ENCODE peak calls at places on chromosomes 11 and 22, in ten cellular contexts. M is pancreas, A is lower lobe of right lung, Z is neural progenitor cell, G is adrenal gland, K is uterus, J is fibroblast of lung, Q is A673, F is left lung, N is endothelial cell of umbilical vein. I is an unnamed sample. For H3K9me3, the result is how much of the 10 kb centered on the place peaks cover.

GRCh38 chr22:41542224-41542623 is 2.0 kb downstream of the POLR3H start:
- DNase-seq in K (no peak), M (no peak), G (no peak), J (no peak), Z (no peak), A (no peak), N (no peak), F (no peak), Q (no peak), I (no peak)

GRCh38 chr22:31332010-31332409 is 14.1 kb downstream of the PATZ1 start:
- DNase-seq in K (no peak), Q (no peak), A (no peak), Z (no peak), M (no peak), G (no peak), N (no peak), J (no peak), F (no peak), I (no peak)

GRCh38 chr22:45908961-45909360 is 68.0 kb downstream of the WNT7B start:
- DNase-seq in G (no peak), F (no peak), Z (peak), K (no peak), Q (no peak), M (no peak), A (no peak), J (no peak), N (no peak), I (no peak)

GRCh38 chr11:65206441-65206841 is 24.7 kb downstream of the CAPN1 start:
- DNase-seq in A (no peak), J (no peak), Z (no peak), M (no peak), N (no peak), F (no peak), G (peak), Q (no peak), K (no peak), I (peak)

GRCh38 chr11:130211144-130211543 is 51.6 kb downstream of the ST14 start:
- DNase-seq in G (peak), N (no peak), F (peak), K (no peak), A (no peak), J (no peak), Q (no peak), M (no peak), Z (no peak), I (no peak)

GRCh38 chr11:73956876-73957653 is 6.2 kb downstream of the DNAJB13 start:
- DNase-seq in M (no peak), G (no peak), N (no peak), Z (no peak), A (no peak), K (no peak), F (no peak), Q (no peak), J (no peak), I (no peak)

GRCh38 chr11:123799438-123799837 is 6.7 kb downstream of the OR6M1 start:
- DNase-seq in F (no peak), M (no peak), G (no peak), J (no peak), Z (no peak), N (no peak), A (no peak), Q (no peak), K (no peak), I (no peak)

GRCh38 chr22:43885319-43885671 is 6.5 kb downstream of the PNPLA5 start:
- DNase-seq in K (no peak), Z (no peak), A (no peak), N (no peak), M (no peak), J (no peak), F (peak), G (no peak), Q (no peak), I (no peak)

GRCh38 chr22:27919943-27920755 is 1.1 kb upstream of the PITPNB start:
- DNase-seq in Z (peak), Q (peak), A (no peak), N (peak), G (peak), M (no peak), K (peak), J (peak), F (no peak), I (no peak)

GRCh38 chr11:33895752-33896137 is 3.9 kb upstream of the LMO2 start:
- DNase-seq in J (no peak), G (no peak), Q (peak), N (no peak), F (no peak), A (no peak), Z (peak), K (no peak), M (no peak), I (no peak)

GRCh38 chr11:65491614-65492386 is 7.0 kb upstream of the MALAT1 start:
- DNase-seq in Z (peak), J (peak), N (peak), Q (peak), M (peak), G (peak), K (peak), F (peak), A (peak), I (peak)

GRCh38 chr22:31295831-31296230 is 3.5 kb upstream of the PIK3IP1 start:
- DNase-seq in G (no peak), A (no peak), N (peak), M (no peak), Q (no peak), F (no peak), Z (no peak), J (peak), K (no peak), I (no peak)

GRCh38 chr22:42814616-42815015 is 42.5 kb downstream of the ARFGAP3 start:
- DNase-seq in A (no peak), K (no peak), Q (no peak), M (no peak), J (no peak), F (no peak), N (no peak), Z (no peak), G (peak), I (no peak)

GRCh38 chr11:29641201-29641600 is 375.6 kb downstream of the KCNA4 start:
- DNase-seq in Q (no peak), G (no peak), F (no peak), Z (no peak), M (no peak), A (no peak), N (peak), J (no peak), K (no peak), I (no peak)

GRCh38 chr11:130272336-130272735 is 42.4 kb downstream of the ZBTB44 start:
- DNase-seq in Z (no peak), K (no peak), N (no peak), J (no peak), G (no peak), A (no peak), M (no peak), F (no peak), Q (no peak), I (no peak)

GRCh38 chr11:35978173-35978572 is 34.3 kb downstream of the LDLRAD3 start:
- DNase-seq in M (no peak), K (no peak), Q (no peak), Z (peak), G (no peak), N (peak), J (no peak), A (no peak), F (no peak), I (no peak)

GRCh38 chr22:38239101-38239761 is 33.6 kb downstream of the TMEM184B start:
- DNase-seq in G (peak), K (no peak), Q (no peak), N (peak), A (no peak), Z (no peak), J (peak), M (no peak), F (peak), I (no peak)

GRCh38 chr11:47175746-47176327 is 842 bp downstream of the ARFGAP2 start:
- DNase-seq in Q (no peak), K (no peak), A (no peak), Z (no peak), N (no peak), G (no peak), J (no peak), M (no peak), F (no peak), I (no peak)

GRCh38 chr11:76770642-76771445 is 12.3 kb upstream of the TSKU start:
- DNase-seq in J (peak), Q (no peak), K (peak), G (no peak), F (no peak), Z (peak), A (no peak), N (no peak), M (no peak), I (peak)

GRCh38 chr11:131737357-131737756 is 366.9 kb downstream of the NTM start:
- DNase-seq in Q (no peak), M (no peak), Z (no peak), A (no peak), K (no peak), G (no peak), F (no peak), N (no peak), J (peak), I (no peak)

GRCh38 chr22:32475428-32476010 is 908 bp downstream of the FBXO7 start:
- DNase-seq in F (peak), K (peak), Z (peak), A (peak), M (peak), N (peak), Q (peak), J (peak), G (peak), I (peak)

GRCh38 chr11:123483465-123483864 is 53.4 kb downstream of the GRAMD1B start:
- DNase-seq in F (no peak), Q (no peak), Z (no peak), J (no peak), M (no peak), K (no peak), A (no peak), N (no peak), G (peak), I (no peak)

GRCh38 chr22:40628354-40629042 is 8.0 kb downstream of the MRTFA start:
- DNase-seq in Q (no peak), J (peak), Z (no peak), A (no peak), F (no peak), K (no peak), G (no peak), M (no peak), N (no peak), I (no peak)

GRCh38 chr22:22810018-22810427 is 77.6 kb upstream of the IGLL5 start:
- DNase-seq in G (peak), Z (peak), F (no peak), Q (peak), J (peak), M (peak), N (peak), K (no peak), A (peak), I (peak)

GRCh38 chr11:2186669-2187266 is 15.2 kb upstream of the TH start:
- DNase-seq in N (peak), K (no peak), A (no peak), F (no peak), G (peak), J (no peak), Z (peak), Q (peak), M (no peak), I (peak)

GRCh38 chr11:118907749-118908106 is 18.0 kb downstream of the BCL9L start:
- DNase-seq in J (no peak), F (no peak), N (no peak), M (no peak), G (no peak), Q (peak), A (peak), Z (peak), K (no peak), I (no peak)

GRCh38 chr11:29482510-29482909 is 534.3 kb downstream of the KCNA4 start:
- DNase-seq in Z (no peak), G (no peak), A (no peak), K (no peak), M (no peak), Q (no peak), N (no peak), J (no peak), F (no peak), I (no peak)

GRCh38 chr22:19331975-19332374 is 40.5 kb upstream of the CLTCL1 start:
- DNase-seq in J (no peak), F (no peak), Z (no peak), K (no peak), M (no peak), N (no peak), A (no peak), G (no peak), Q (no peak), I (no peak)
- H3K9me3 ChIP-seq in J (under half), F (under half), Z (under half), K (under half), M (under half), N (under half), A (under half), G (under half), Q (under half), I (under half)

DNA sequence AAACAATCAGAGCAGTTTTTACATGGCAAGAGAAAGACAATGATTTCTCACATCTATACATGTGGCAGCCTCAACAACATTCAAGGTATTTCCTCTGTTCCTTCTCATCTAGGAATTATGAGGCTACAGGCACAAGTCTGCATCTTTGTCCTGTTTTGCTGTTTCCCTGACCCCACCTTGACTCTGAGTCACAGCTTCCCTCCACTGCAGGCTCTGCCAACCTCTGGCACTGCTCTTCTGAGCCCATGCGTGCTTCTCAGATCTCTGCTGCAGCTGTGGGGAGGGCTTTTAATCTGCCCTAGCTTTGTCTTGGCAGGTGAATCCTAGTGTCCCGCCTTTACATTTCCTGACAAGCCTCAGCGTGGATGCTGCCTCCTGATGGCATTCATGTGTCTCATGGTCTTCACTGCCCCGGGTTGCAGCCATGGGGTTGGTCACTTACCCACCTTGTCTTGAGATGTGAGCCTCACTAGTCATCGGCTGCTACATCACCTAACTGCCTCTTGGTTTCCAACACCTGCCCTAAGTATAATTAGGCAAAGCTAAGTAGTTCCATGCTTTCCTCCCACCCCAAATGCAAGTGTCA is 578.5 kb downstream of the TBC1D22A start:
- DNase-seq in G (peak), A (no peak), M (no peak), F (no peak), N (peak), K (no peak), J (no peak), Z (no peak), Q (no peak), I (no peak)
- H3K9me3 ChIP-seq in G (under half), A (under half), M (under half), F (under half), N (under half), K (under half), J (under half), Z (under half), Q (under half), I (under half)

GRCh38 chr11:69472766-69473519 is 8.5 kb upstream of the LINC01488 start:
- DNase-seq in Z (no peak), N (no peak), G (no peak), J (no peak), M (no peak), F (no peak), Q (no peak), K (no peak), A (peak), I (no peak)
- H3K9me3 ChIP-seq in Z (under half), N (under half), G (under half), J (under half), M (under half), F (under half), Q (under half), K (under half), A (under half), I (under half)

DNA sequence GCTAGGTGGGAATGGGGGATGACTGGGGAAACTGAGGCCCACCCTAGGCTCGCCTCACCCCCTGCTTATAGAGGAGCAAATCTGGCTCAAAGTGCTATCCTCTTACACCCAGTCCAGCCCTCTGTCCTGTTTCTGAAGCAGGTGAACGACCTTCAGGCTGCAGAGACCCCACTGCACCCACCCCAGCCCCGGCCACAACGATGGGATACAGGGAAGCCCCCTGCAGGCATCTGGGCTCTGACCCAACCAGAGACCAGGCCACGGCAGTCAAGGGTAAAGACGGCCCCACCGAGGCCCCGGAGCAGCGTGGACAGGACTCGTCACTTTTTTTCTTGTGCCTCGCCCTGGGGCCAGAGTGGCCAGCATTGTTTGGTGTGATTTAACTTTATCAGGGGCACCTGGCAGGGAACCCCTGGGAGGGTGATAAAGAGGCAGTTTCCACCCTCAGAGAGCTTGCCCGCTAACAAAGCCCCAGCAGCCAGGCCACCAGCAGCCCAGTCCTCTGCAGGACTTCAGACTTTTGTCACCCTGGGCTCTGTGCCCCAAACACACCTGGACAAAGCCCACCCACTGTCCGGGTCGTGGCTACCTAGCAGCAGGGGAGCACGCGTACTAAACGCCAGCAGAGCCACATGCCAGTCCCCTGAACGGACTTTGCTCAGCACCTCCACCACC is 612.6 kb downstream of the TBC1D22A start:
- DNase-seq in M (no peak), K (no peak), N (no peak), F (no peak), Q (no peak), J (no peak), A (peak), G (no peak), Z (no peak), I (no peak)
- H3K9me3 ChIP-seq in M (under half), K (under half), N (under half), F (under half), Q (under half), J (under half), A (under half), G (under half), Z (under half), I (under half)

DNA sequence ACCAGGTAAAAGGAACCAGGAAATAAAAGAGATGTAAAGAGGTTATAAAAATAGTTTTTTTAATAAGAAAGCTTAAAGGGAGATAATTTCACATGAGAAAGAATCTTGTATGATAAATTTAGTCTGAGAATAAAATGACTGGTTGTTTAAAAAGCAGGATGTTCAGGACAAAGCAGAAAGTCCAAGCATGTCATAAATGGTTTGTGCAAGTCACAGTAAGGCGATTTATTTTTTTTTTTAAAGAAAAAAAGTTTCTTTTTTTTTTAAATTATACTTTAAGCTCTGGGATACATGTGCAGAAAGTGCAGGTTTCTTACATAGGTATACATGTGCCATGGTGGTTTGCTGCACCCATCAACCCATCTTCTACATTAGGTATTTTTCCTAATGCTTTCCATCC is 30.8 kb downstream of the GLYATL2 start:
- DNase-seq in F (no peak), Z (peak), Q (no peak), N (no peak), J (no peak), G (no peak), K (no peak), M (no peak), A (no peak), I (no peak)
- H3K9me3 ChIP-seq in F (under half), Z (under half), Q (under half), N (under half), J (under half), G (under half), K (under half), M (under half), A (under half), I (under half)

GRCh38 chr11:22991196-22991595 is 130.9 kb upstream of the CCDC179 start:
- DNase-seq in J (no peak), A (no peak), M (no peak), K (no peak), N (no peak), Q (no peak), Z (no peak), G (no peak), F (no peak), I (no peak)
- H3K9me3 ChIP-seq in J (under half), A (under half), M (under half), K (under half), N (under half), Q (under half), Z (under half), G (under half), F (under half), I (under half)

GRCh38 chr11:42301777-42302176 is 842.3 kb upstream of the LRRC4C start:
- DNase-seq in Q (no peak), Z (no peak), F (no peak), K (no peak), A (no peak), G (no peak), J (no peak), N (no peak), M (no peak), I (no peak)
- H3K9me3 ChIP-seq in Q (under half), Z (under half), F (under half), K (under half), A (under half), G (under half), J (under half), N (under half), M (under half), I (under half)

I was measured in stomach.